ENCODE peak calls at places on chromosomes 5 and 9, in six cellular contexts. H is heart left ventricle, F is HAP-1, V is IMR-90, G is kidney tubule cell, J is GM12892. K is an unnamed sample.
A peak's percentile ranks its signal among the peaks of the same experiment; 100 is the strongest.

GRCh38 chr5:78467744-78468357 is 107.4 kb downstream of the SCAMP1 start:
- DNase-seq in H (no peak), F (no peak), V (peak; percentile 74), G (peak; percentile 44), J (no peak), K (no peak)

GRCh38 chr5:115375922-115376321 is 79.5 kb upstream of the CCDC112 start:
- DNase-seq in H (peak; percentile 34), F (no peak), V (peak; percentile 61), G (no peak), J (no peak), K (no peak)

GRCh38 chr9:131773911-131774379 is 34.1 kb upstream of the RAPGEF1 start:
- DNase-seq in H (peak; percentile 56), F (peak; percentile 82), V (peak; percentile 65), G (peak; percentile 53), J (no peak), K (no peak)

GRCh38 chr9:124313940-124314339 is 56.2 kb downstream of the NEK6 start:
- DNase-seq in H (no peak), F (no peak), V (no peak), G (no peak), J (no peak), K (no peak)

GRCh38 chr9:133665535-133665934 is 29.4 kb downstream of the DBH start:
- DNase-seq in H (no peak), F (no peak), V (no peak), G (no peak), J (no peak), K (no peak)

GRCh38 chr9:109014267-109015025 is 1.1 kb upstream of the CTNNAL1 start:
- DNase-seq in H (peak; percentile 26), F (peak; percentile 14), V (peak; percentile 78), G (peak; percentile 50), J (no peak), K (no peak)

GRCh38 chr9:22117511-22118388 is 108.6 kb upstream of the CDKN2B start:
- DNase-seq in H (no peak), F (no peak), V (peak; percentile 83), G (peak; percentile 81), J (no peak), K (no peak)

GRCh38 chr5:109682383-109682782 is 7.3 kb upstream of the MAN2A1 start:
- DNase-seq in H (no peak), F (no peak), V (peak; percentile 19), G (no peak), J (no peak), K (no peak)

GRCh38 chr9:90344013-90344412 is 298.6 kb downstream of the DIRAS2 start:
- DNase-seq in H (no peak), F (no peak), V (no peak), G (peak; percentile 89), J (no peak), K (no peak)

GRCh38 chr9:125484632-125485282 is 222.3 kb downstream of the MAPKAP1 start:
- DNase-seq in H (no peak), F (no peak), V (peak; percentile 87), G (peak; percentile 86), J (no peak), K (no peak)

K was measured in D721Med.